ENCODE peak calls at places on chromosomes 7 and 10, in five cellular contexts. G, P, Z, Q and X are unnamed samples.

GRCh38 chr10:62818426-62819011 is 2.4 kb upstream of the EGR2 start:
- DNase-seq in Q (peak; percentile 56), P (no peak), Z (no peak), G (peak; percentile 59), X (no peak)

GRCh38 chr10:74206727-74207126 is 55.7 kb downstream of the ADK start:
- DNase-seq in P (peak; percentile 1), Z (no peak), Q (no peak), G (no peak), X (no peak)

GRCh38 chr7:78716876-78717275 is 736.6 kb downstream of the MAGI2 start:
- DNase-seq in Q (no peak), G (no peak), P (no peak), Z (no peak), X (no peak)

GRCh38 chr7:47091141-47091540 is 490.8 kb downstream of the TNS3 start:
- DNase-seq in P (no peak), Z (no peak), Q (no peak), G (no peak), X (no peak)

GRCh38 chr7:25392571-25393338 is 164.5 kb upstream of the NPVF start:
- DNase-seq in G (no peak), Q (no peak), P (no peak), Z (no peak), X (no peak)

GRCh38 chr7:141416691-141417268 is 134.4 kb upstream of the AGK start:
- DNase-seq in Z (no peak), P (peak; percentile 85), G (no peak), Q (no peak), X (no peak)

GRCh38 chr7:157625973-157626790 is 289.4 kb downstream of the DNAJB6 start:
- DNase-seq in P (no peak), G (peak; percentile 50), Q (no peak), Z (no peak), X (no peak)

GRCh38 chr7:104906546-104906945 is 107.5 kb upstream of the KMT2E start:
- DNase-seq in Q (no peak), P (no peak), Z (no peak), G (no peak), X (no peak)

GRCh38 chr7:28626629-28627262 is 214.4 kb downstream of the CREB5 start:
- DNase-seq in Z (peak; percentile 16), P (peak; percentile 20), G (peak; percentile 8), Q (no peak), X (no peak)

GRCh38 chr10:77230194-77230593 is 407.4 kb downstream of the KCNMA1 start:
- DNase-seq in Q (no peak), P (no peak), G (no peak), Z (no peak), X (no peak)

GRCh38 chr7:2016021-2016631 is 216.6 kb downstream of the MAD1L1 start:
- DNase-seq in G (no peak), P (no peak), Q (no peak), Z (no peak), X (peak; percentile 69)

GRCh38 chr10:28754930-28755718 is 77.8 kb downstream of the BAMBI start:
- DNase-seq in Q (no peak), Z (no peak), G (no peak), P (no peak), X (no peak)

GRCh38 chr7:157273208-157274202 is 63.3 kb upstream of the DNAJB6 start:
- DNase-seq in P (peak; percentile 31), Q (peak; percentile 41), G (peak; percentile 71), Z (peak; percentile 94), X (peak; percentile 90)